ENCODE peak calls at places on chromosomes 3 and 15, in seven cellular contexts. One of them, this sample, is unnamed.

GRCh38 chr3:119401069-119401468 is 62.3 kb downstream of the TMEM39A start:
- DNase-seq in SW480: no peak
- DNase-seq in AG10803: no peak
- DNase-seq in activated CD8-positive, alpha-beta memory T cell treated with anti-CD3 and anti-CD28 coated beads for 48 hours: no peak
- DNase-seq in trophoblast cell: no peak
- DNase-seq in naive thymus-derived CD4-positive, alpha-beta T cell: no peak
- DNase-seq in astrocyte of the cerebellum: no peak
- DNase-seq in this sample: no peak

GRCh38 chr3:17489139-17489538 is 253.3 kb downstream of the TBC1D5 start:
- DNase-seq in SW480: no peak
- DNase-seq in activated CD8-positive, alpha-beta memory T cell treated with anti-CD3 and anti-CD28 coated beads for 48 hours: no peak
- DNase-seq in astrocyte of the cerebellum: no peak
- DNase-seq in trophoblast cell: no peak
- DNase-seq in AG10803: no peak
- DNase-seq in naive thymus-derived CD4-positive, alpha-beta T cell: no peak
- DNase-seq in this sample: no peak

GRCh38 chr15:73686781-73687256 is 2.6 kb downstream of the CD276 start:
- DNase-seq in AG10803: peak; percentile 80
- DNase-seq in naive thymus-derived CD4-positive, alpha-beta T cell: no peak
- DNase-seq in activated CD8-positive, alpha-beta memory T cell treated with anti-CD3 and anti-CD28 coated beads for 48 hours: no peak
- DNase-seq in SW480: no peak
- DNase-seq in astrocyte of the cerebellum: peak; percentile 72
- DNase-seq in trophoblast cell: peak; percentile 78
- DNase-seq in this sample: peak; percentile 55

GRCh38 chr15:69593981-69594966 is 141.7 kb downstream of the RPLP1 start:
- DNase-seq in trophoblast cell: no peak
- DNase-seq in SW480: peak; percentile 92
- DNase-seq in astrocyte of the cerebellum: peak; percentile 82
- DNase-seq in naive thymus-derived CD4-positive, alpha-beta T cell: no peak
- DNase-seq in activated CD8-positive, alpha-beta memory T cell treated with anti-CD3 and anti-CD28 coated beads for 48 hours: no peak
- DNase-seq in AG10803: peak; percentile 22
- DNase-seq in this sample: no peak

GRCh38 chr15:26864664-26865191 is 2.1 kb upstream of the GABRA5 start:
- DNase-seq in naive thymus-derived CD4-positive, alpha-beta T cell: no peak
- DNase-seq in activated CD8-positive, alpha-beta memory T cell treated with anti-CD3 and anti-CD28 coated beads for 48 hours: no peak
- DNase-seq in astrocyte of the cerebellum: peak; percentile 33
- DNase-seq in AG10803: peak; percentile 58
- DNase-seq in SW480: peak; percentile 48
- DNase-seq in trophoblast cell: peak; percentile 42
- DNase-seq in this sample: peak; percentile 36

GRCh38 chr3:119148493-119149180 is 2.7 kb downstream of the TEX55 start:
- DNase-seq in naive thymus-derived CD4-positive, alpha-beta T cell: no peak
- DNase-seq in activated CD8-positive, alpha-beta memory T cell treated with anti-CD3 and anti-CD28 coated beads for 48 hours: no peak
- DNase-seq in astrocyte of the cerebellum: no peak
- DNase-seq in AG10803: peak; percentile 39
- DNase-seq in trophoblast cell: no peak
- DNase-seq in SW480: no peak
- DNase-seq in this sample: no peak

GRCh38 chr15:59879506-59879905 is 124.6 kb upstream of the FOXB1 start:
- DNase-seq in astrocyte of the cerebellum: peak; percentile 79
- DNase-seq in naive thymus-derived CD4-positive, alpha-beta T cell: no peak
- DNase-seq in SW480: no peak
- DNase-seq in trophoblast cell: no peak
- DNase-seq in activated CD8-positive, alpha-beta memory T cell treated with anti-CD3 and anti-CD28 coated beads for 48 hours: no peak
- DNase-seq in AG10803: peak; percentile 76
- DNase-seq in this sample: no peak

GRCh38 chr3:56303508-56303907 is 164.8 kb downstream of the ERC2 start:
- DNase-seq in trophoblast cell: peak; percentile 57
- DNase-seq in SW480: peak; percentile 22
- DNase-seq in AG10803: peak; percentile 35
- DNase-seq in naive thymus-derived CD4-positive, alpha-beta T cell: no peak
- DNase-seq in astrocyte of the cerebellum: peak; percentile 59
- DNase-seq in activated CD8-positive, alpha-beta memory T cell treated with anti-CD3 and anti-CD28 coated beads for 48 hours: no peak
- DNase-seq in this sample: peak; percentile 35

GRCh38 chr15:85164841-85165466 is 183.3 kb downstream of the PDE8A start:
- DNase-seq in trophoblast cell: peak; percentile 96
- DNase-seq in SW480: no peak
- DNase-seq in AG10803: no peak
- DNase-seq in naive thymus-derived CD4-positive, alpha-beta T cell: no peak
- DNase-seq in activated CD8-positive, alpha-beta memory T cell treated with anti-CD3 and anti-CD28 coated beads for 48 hours: no peak
- DNase-seq in astrocyte of the cerebellum: no peak
- DNase-seq in this sample: no peak

GRCh38 chr3:37500518-37500917 is 326.1 kb upstream of the LRRFIP2 start:
- DNase-seq in trophoblast cell: no peak
- DNase-seq in AG10803: no peak
- DNase-seq in SW480: no peak
- DNase-seq in astrocyte of the cerebellum: no peak
- DNase-seq in activated CD8-positive, alpha-beta memory T cell treated with anti-CD3 and anti-CD28 coated beads for 48 hours: no peak
- DNase-seq in naive thymus-derived CD4-positive, alpha-beta T cell: no peak
- DNase-seq in this sample: no peak

GRCh38 chr15:41971893-41972340 is 440 bp downstream of the EHD4 start:
- DNase-seq in SW480: no peak
- DNase-seq in astrocyte of the cerebellum: no peak
- DNase-seq in trophoblast cell: no peak
- DNase-seq in naive thymus-derived CD4-positive, alpha-beta T cell: no peak
- DNase-seq in AG10803: no peak
- DNase-seq in activated CD8-positive, alpha-beta memory T cell treated with anti-CD3 and anti-CD28 coated beads for 48 hours: no peak
- DNase-seq in this sample: peak; percentile 19

GRCh38 chr15:66788024-66788423 is 86.0 kb downstream of the SMAD6 start:
- DNase-seq in AG10803: no peak
- DNase-seq in activated CD8-positive, alpha-beta memory T cell treated with anti-CD3 and anti-CD28 coated beads for 48 hours: no peak
- DNase-seq in trophoblast cell: no peak
- DNase-seq in naive thymus-derived CD4-positive, alpha-beta T cell: no peak
- DNase-seq in SW480: no peak
- DNase-seq in astrocyte of the cerebellum: no peak
- DNase-seq in this sample: no peak

GRCh38 chr3:170690133-170690981 is 104.5 kb upstream of the SLC7A14 start:
- DNase-seq in trophoblast cell: peak; percentile 80
- DNase-seq in SW480: peak; percentile 34
- DNase-seq in AG10803: peak; percentile 69
- DNase-seq in activated CD8-positive, alpha-beta memory T cell treated with anti-CD3 and anti-CD28 coated beads for 48 hours: peak; percentile 20
- DNase-seq in naive thymus-derived CD4-positive, alpha-beta T cell: peak; percentile 18
- DNase-seq in astrocyte of the cerebellum: no peak
- DNase-seq in this sample: peak; percentile 68

GRCh38 chr3:46089237-46090011 is 62.1 kb upstream of the XCR1 start:
- DNase-seq in astrocyte of the cerebellum: peak; percentile 23
- DNase-seq in trophoblast cell: peak; percentile 61
- DNase-seq in activated CD8-positive, alpha-beta memory T cell treated with anti-CD3 and anti-CD28 coated beads for 48 hours: no peak
- DNase-seq in naive thymus-derived CD4-positive, alpha-beta T cell: no peak
- DNase-seq in AG10803: peak; percentile 92
- DNase-seq in SW480: peak; percentile 73
- DNase-seq in this sample: peak; percentile 68

GRCh38 chr3:67037615-67038014 is 39.5 kb downstream of the KBTBD8 start:
- DNase-seq in SW480: no peak
- DNase-seq in naive thymus-derived CD4-positive, alpha-beta T cell: peak; percentile 1
- DNase-seq in AG10803: peak; percentile 3
- DNase-seq in activated CD8-positive, alpha-beta memory T cell treated with anti-CD3 and anti-CD28 coated beads for 48 hours: no peak
- DNase-seq in astrocyte of the cerebellum: no peak
- DNase-seq in trophoblast cell: peak; percentile 58
- DNase-seq in this sample: no peak

GRCh38 chr3:46484911-46485696 is 12.7 kb upstream of the RTP3 start:
- DNase-seq in SW480: peak; percentile 79
- DNase-seq in activated CD8-positive, alpha-beta memory T cell treated with anti-CD3 and anti-CD28 coated beads for 48 hours: no peak
- DNase-seq in AG10803: peak; percentile 21
- DNase-seq in astrocyte of the cerebellum: no peak
- DNase-seq in trophoblast cell: peak; percentile 70
- DNase-seq in naive thymus-derived CD4-positive, alpha-beta T cell: no peak
- DNase-seq in this sample: no peak

GRCh38 chr3:32432045-32432710 is 40.5 kb downstream of the CMTM7 start:
- DNase-seq in SW480: no peak
- DNase-seq in astrocyte of the cerebellum: no peak
- DNase-seq in AG10803: no peak
- DNase-seq in naive thymus-derived CD4-positive, alpha-beta T cell: no peak
- DNase-seq in trophoblast cell: no peak
- DNase-seq in activated CD8-positive, alpha-beta memory T cell treated with anti-CD3 and anti-CD28 coated beads for 48 hours: no peak
- DNase-seq in this sample: no peak

GRCh38 chr3:18723426-18723825 is 298.3 kb upstream of the SATB1 start:
- DNase-seq in SW480: no peak
- DNase-seq in AG10803: no peak
- DNase-seq in astrocyte of the cerebellum: no peak
- DNase-seq in naive thymus-derived CD4-positive, alpha-beta T cell: no peak
- DNase-seq in trophoblast cell: no peak
- DNase-seq in activated CD8-positive, alpha-beta memory T cell treated with anti-CD3 and anti-CD28 coated beads for 48 hours: no peak
- DNase-seq in this sample: no peak

GRCh38 chr3:131532645-131533044 is 29.9 kb upstream of the MRPL3 start:
- DNase-seq in astrocyte of the cerebellum: no peak
- DNase-seq in naive thymus-derived CD4-positive, alpha-beta T cell: no peak
- DNase-seq in AG10803: no peak
- DNase-seq in trophoblast cell: no peak
- DNase-seq in activated CD8-positive, alpha-beta memory T cell treated with anti-CD3 and anti-CD28 coated beads for 48 hours: no peak
- DNase-seq in SW480: no peak
- DNase-seq in this sample: no peak

GRCh38 chr3:123294296-123294938 is 92.7 kb downstream of the SEC22A start:
- DNase-seq in SW480: no peak
- DNase-seq in naive thymus-derived CD4-positive, alpha-beta T cell: no peak
- DNase-seq in trophoblast cell: no peak
- DNase-seq in activated CD8-positive, alpha-beta memory T cell treated with anti-CD3 and anti-CD28 coated beads for 48 hours: no peak
- DNase-seq in astrocyte of the cerebellum: no peak
- DNase-seq in AG10803: no peak
- DNase-seq in this sample: no peak

GRCh38 chr15:101464246-101464998 is 25.1 kb downstream of the PCSK6 start:
- DNase-seq in SW480: no peak
- DNase-seq in activated CD8-positive, alpha-beta memory T cell treated with anti-CD3 and anti-CD28 coated beads for 48 hours: no peak
- DNase-seq in astrocyte of the cerebellum: no peak
- DNase-seq in naive thymus-derived CD4-positive, alpha-beta T cell: no peak
- DNase-seq in trophoblast cell: peak; percentile 49
- DNase-seq in AG10803: no peak
- DNase-seq in this sample: no peak

GRCh38 chr15:73464602-73465001 is 21.6 kb downstream of the REC114 start:
- DNase-seq in naive thymus-derived CD4-positive, alpha-beta T cell: no peak
- DNase-seq in trophoblast cell: no peak
- DNase-seq in activated CD8-positive, alpha-beta memory T cell treated with anti-CD3 and anti-CD28 coated beads for 48 hours: no peak
- DNase-seq in astrocyte of the cerebellum: no peak
- DNase-seq in SW480: no peak
- DNase-seq in AG10803: no peak
- DNase-seq in this sample: peak; percentile 2

This sample was measured in ACHN.